ENCODE peak calls at places on chromosomes 1 and 21, in five cellular contexts. T is WTC11, L is GM12878, N is H1, K is HepG2. G is an unnamed sample.

GRCh38 chr1:235266325-235266724 is 61.7 kb downstream of the ARID4B start:
- DNase-seq in L (no peak), T (no peak), K (no peak), N (no peak), G (no peak)

GRCh38 chr1:79839882-79840281 is 833.4 kb upstream of the ADGRL4 start:
- DNase-seq in K (no peak), L (no peak), N (no peak), T (no peak), G (no peak)

GRCh38 chr1:155968670-155969069 is 9.7 kb downstream of the ARHGEF2 start:
- DNase-seq in T (no peak), L (no peak), K (no peak), N (no peak), G (no peak)

GRCh38 chr1:8326265-8326664 is 8.4 kb downstream of the SLC45A1 start:
- DNase-seq in N (no peak), T (no peak), L (no peak), K (no peak), G (no peak)

GRCh38 chr21:46097826-46098286 is at the start of gene COL6A2:
- DNase-seq in L (no peak), K (no peak), T (peak), N (peak), G (peak)

GRCh38 chr21:37700641-37701202 is 215.5 kb downstream of the KCNJ6 start:
- DNase-seq in T (peak), N (peak), K (peak), L (peak), G (peak)

GRCh38 chr1:1306070-1306660 is 1.6 kb downstream of the ACAP3 start:
- DNase-seq in T (no peak), N (no peak), L (no peak), K (peak), G (no peak)

GRCh38 chr1:220751130-220751529 is 3.0 kb downstream of the MTARC2 start:
- DNase-seq in T (no peak), K (no peak), N (no peak), L (no peak), G (no peak)

GRCh38 chr1:63630666-63631065 is 37.5 kb downstream of the PGM1 start:
- DNase-seq in K (no peak), T (no peak), N (no peak), L (no peak), G (no peak)

GRCh38 chr1:94317790-94318188 is 80.4 kb upstream of the ARHGAP29 start:
- DNase-seq in L (no peak), T (no peak), K (peak), N (no peak), G (no peak)

GRCh38 chr1:203906932-203907331 is 45.5 kb downstream of the SNRPE start:
- DNase-seq in L (no peak), N (no peak), K (no peak), T (no peak), G (no peak)

GRCh38 chr1:169914534-169914933 is 20.8 kb upstream of the SCYL3 start:
- DNase-seq in L (no peak), T (no peak), K (no peak), N (no peak), G (no peak)

GRCh38 chr1:17732475-17732874 is 22.7 kb upstream of the ACTL8 start:
- DNase-seq in L (no peak), K (no peak), N (no peak), T (no peak), G (no peak)

GRCh38 chr1:29310616-29311180 is 74.4 kb downstream of the PTPRU start:
- DNase-seq in L (no peak), N (no peak), T (no peak), K (no peak), G (no peak)

GRCh38 chr1:31372961-31373896 is at the start of gene FABP3:
- DNase-seq in K (peak), N (peak), L (no peak), T (peak), G (peak)

GRCh38 chr1:56516539-56517252 is 62.7 kb downstream of the PLPP3 start:
- DNase-seq in N (no peak), T (no peak), L (peak), K (no peak), G (peak)

GRCh38 chr21:28904961-28905435 is 87.7 kb downstream of the LTN1 start:
- DNase-seq in N (no peak), K (no peak), L (no peak), T (no peak), G (no peak)

GRCh38 chr1:39666772-39667171 is 5.1 kb downstream of the NT5C1A start:
- DNase-seq in T (no peak), L (peak), K (no peak), N (no peak), G (no peak)

GRCh38 chr1:13992489-13993285 is 292.7 kb downstream of the PRDM2 start:
- DNase-seq in T (no peak), K (no peak), N (no peak), L (no peak), G (no peak)

GRCh38 chr21:45818276-45818903 is 163.2 kb upstream of the COL6A1 start:
- DNase-seq in K (no peak), T (no peak), L (no peak), N (no peak), G (no peak)

GRCh38 chr1:14810631-14811325 is 212.3 kb downstream of the KAZN start:
- DNase-seq in N (no peak), K (no peak), T (no peak), L (no peak), G (no peak)

GRCh38 chr1:212959266-212960220 is 9.2 kb downstream of the VASH2 start:
- DNase-seq in T (no peak), K (no peak), N (no peak), L (peak), G (no peak)

GRCh38 chr1:2347409-2347785 is 44.0 kb downstream of the MORN1 start:
- DNase-seq in T (no peak), N (no peak), L (no peak), K (no peak), G (no peak)

GRCh38 chr21:25790122-25790951 is 55.6 kb downstream of the GABPA start:
- DNase-seq in N (no peak), K (peak), L (no peak), T (no peak), G (peak)

GRCh38 chr1:52238474-52238873 is 96.6 kb downstream of the ZFYVE9 start:
- DNase-seq in K (no peak), T (no peak), N (no peak), L (no peak), G (no peak)

GRCh38 chr1:234841710-234842231 is 231.8 kb upstream of the IRF2BP2 start:
- DNase-seq in K (no peak), L (no peak), N (no peak), T (no peak), G (no peak)

GRCh38 chr1:234532511-234532922 is 53.5 kb upstream of the TARBP1 start:
- DNase-seq in K (no peak), T (no peak), L (no peak), N (no peak), G (no peak)

GRCh38 chr1:225146478-225146877 is 217.0 kb downstream of the DNAH14 start:
- DNase-seq in L (no peak), N (no peak), T (peak), K (no peak), G (no peak)

GRCh38 chr1:172999349-172999748 is 51.4 kb downstream of the TNFSF18 start:
- DNase-seq in K (no peak), N (no peak), L (no peak), T (no peak), G (no peak)

DNA sequence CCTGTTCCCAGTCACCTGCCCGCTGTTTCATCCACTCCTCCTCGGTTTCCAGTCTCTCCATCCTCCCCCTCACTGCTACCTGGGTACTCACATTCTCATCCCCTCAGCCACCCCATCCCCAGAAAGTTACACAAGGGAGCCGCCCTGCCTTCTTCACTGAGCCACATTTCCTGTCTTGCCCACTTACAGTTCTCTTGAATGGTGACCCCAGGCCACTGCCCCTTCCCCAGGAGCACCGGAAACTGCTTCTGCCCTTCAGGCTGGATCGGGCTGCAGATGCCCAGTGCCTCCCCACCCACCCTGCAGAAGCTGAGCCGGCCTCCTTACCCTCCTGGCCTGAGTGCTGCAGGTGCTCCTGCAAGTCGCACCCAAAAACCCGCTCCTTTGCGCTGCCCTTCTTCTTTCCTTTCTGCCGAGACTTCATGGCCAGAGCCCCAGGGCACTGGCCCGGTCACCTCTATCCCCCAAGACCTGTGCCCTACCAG is 448 bp downstream of the ARHGAP30 start:
- DNase-seq in L (no peak), N (no peak), K (no peak), T (no peak), G (no peak)
- TF ChIP-seq ATF2 in L (no peak), N (no peak), K (no peak), T (no peak), G (no peak)

GRCh38 chr1:36584874-36585759 is 102.4 kb upstream of the CSF3R start:
- DNase-seq in L (no peak), T (no peak), N (no peak), K (no peak), G (no peak)
- TF ChIP-seq ATF2 in L (no peak), T (no peak), N (no peak), K (no peak), G (no peak)

GRCh38 chr1:53878492-53879105 is 11.0 kb downstream of the YIPF1 start:
- DNase-seq in T (no peak), N (no peak), K (peak), L (no peak), G (peak)
- TF ChIP-seq ATF2 in T (no peak), N (no peak), K (no peak), L (no peak), G (no peak)

GRCh38 chr1:227888404-227889046 is 59.2 kb downstream of the WNT9A start:
- DNase-seq in K (no peak), T (no peak), L (no peak), N (peak), G (no peak)

GRCh38 chr1:227891223-227891954 is 56.3 kb downstream of the WNT9A start:
- DNase-seq in L (no peak), K (no peak), T (no peak), N (peak), G (no peak)

GRCh38 chr1:227890451-227891222 is 57.1 kb downstream of the WNT9A start:
- DNase-seq in N (peak), T (no peak), K (no peak), L (no peak), G (no peak)

GRCh38 chr1:227889047-227889862 is 58.5 kb downstream of the WNT9A start:
- DNase-seq in L (no peak), N (peak), T (no peak), K (no peak), G (peak)

DNA sequence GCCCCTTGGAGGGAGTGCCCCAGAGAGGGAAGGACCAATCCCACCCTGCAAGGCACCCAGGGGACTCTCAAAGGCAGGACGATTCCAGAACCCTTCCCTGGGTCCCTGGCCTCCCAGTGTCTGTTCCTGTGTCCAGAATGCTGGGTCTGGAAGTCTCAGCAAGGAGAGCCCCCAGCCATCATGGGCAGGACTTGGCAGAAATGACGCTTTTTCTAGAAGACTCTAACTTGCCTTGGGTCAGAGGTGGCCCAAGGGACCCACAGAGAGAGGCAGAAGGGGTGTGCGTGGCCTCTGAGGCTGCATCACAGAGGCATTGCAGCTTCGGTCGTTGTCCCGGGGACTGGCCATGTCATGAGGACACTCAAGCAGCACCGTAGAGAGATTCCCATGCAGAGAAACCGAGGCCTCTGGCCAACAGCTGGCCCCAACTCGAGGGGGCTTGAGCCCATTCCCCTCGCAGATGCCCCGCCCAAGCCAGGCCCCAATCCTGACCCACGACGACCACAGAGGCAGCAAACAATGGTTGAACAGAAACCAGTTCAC is 57.8 kb downstream of the WNT9A start:
- DNase-seq in K (no peak), T (no peak), L (no peak), N (peak), G (no peak)
- TF ChIP-seq ATF2 in K (no peak), T (no peak), L (no peak), N (no peak), G (no peak)